ENCODE peak calls at places on chromosome 17, in ten cellular contexts. One of them, this sample, is unnamed.
A peak's percentile ranks its signal among the peaks of the same experiment; 100 is the strongest.

GRCh38 chr17:55063857-55064485 is 95.4 kb downstream of the STXBP4 start:
- DNase-seq in small intestine: peak; percentile 11
- DNase-seq in left cardiac atrium: no peak
- DNase-seq in AG04450: no peak
- DNase-seq in posterior vena cava: no peak
- DNase-seq in NCI-H345: no peak
- DNase-seq in progenitor cell of endocrine pancreas: no peak
- DNase-seq in activated CD8-positive, alpha-beta memory T cell treated with anti-CD3 and anti-CD28 coated beads for 1 hour: no peak
- DNase-seq in activated CD4-positive, alpha-beta T cell treated with anti-CD3 and anti-CD28 coated beads, Interleukin-2, amount 50 U/mL, for 1 hour: no peak
- DNase-seq in NCI-H446 treated with DMSO at 0.1 percent for 48 hours: no peak
- DNase-seq in this sample: no peak

GRCh38 chr17:76893623-76894358 is 25.6 kb downstream of the MGAT5B start:
- DNase-seq in small intestine: no peak
- DNase-seq in activated CD4-positive, alpha-beta T cell treated with anti-CD3 and anti-CD28 coated beads, Interleukin-2, amount 50 U/mL, for 1 hour: no peak
- DNase-seq in NCI-H446 treated with DMSO at 0.1 percent for 48 hours: no peak
- DNase-seq in progenitor cell of endocrine pancreas: no peak
- DNase-seq in left cardiac atrium: no peak
- DNase-seq in activated CD8-positive, alpha-beta memory T cell treated with anti-CD3 and anti-CD28 coated beads for 1 hour: no peak
- DNase-seq in posterior vena cava: no peak
- DNase-seq in NCI-H345: peak; percentile 62
- DNase-seq in AG04450: no peak
- DNase-seq in this sample: no peak

GRCh38 chr17:82587234-82588086 is 60.8 kb downstream of the WDR45B start:
- DNase-seq in small intestine: no peak
- DNase-seq in NCI-H345: no peak
- DNase-seq in activated CD4-positive, alpha-beta T cell treated with anti-CD3 and anti-CD28 coated beads, Interleukin-2, amount 50 U/mL, for 1 hour: no peak
- DNase-seq in AG04450: no peak
- DNase-seq in progenitor cell of endocrine pancreas: no peak
- DNase-seq in activated CD8-positive, alpha-beta memory T cell treated with anti-CD3 and anti-CD28 coated beads for 1 hour: no peak
- DNase-seq in posterior vena cava: no peak
- DNase-seq in NCI-H446 treated with DMSO at 0.1 percent for 48 hours: no peak
- DNase-seq in left cardiac atrium: no peak
- DNase-seq in this sample: no peak

GRCh38 chr17:1010586-1010985 is 13.7 kb downstream of the TIMM22 start:
- DNase-seq in NCI-H345: no peak
- DNase-seq in activated CD4-positive, alpha-beta T cell treated with anti-CD3 and anti-CD28 coated beads, Interleukin-2, amount 50 U/mL, for 1 hour: no peak
- DNase-seq in AG04450: no peak
- DNase-seq in activated CD8-positive, alpha-beta memory T cell treated with anti-CD3 and anti-CD28 coated beads for 1 hour: no peak
- DNase-seq in posterior vena cava: no peak
- DNase-seq in NCI-H446 treated with DMSO at 0.1 percent for 48 hours: no peak
- DNase-seq in left cardiac atrium: no peak
- DNase-seq in progenitor cell of endocrine pancreas: no peak
- DNase-seq in small intestine: no peak
- DNase-seq in this sample: no peak

GRCh38 chr17:64006361-64007088 is 8.4 kb downstream of the PRR29 start:
- DNase-seq in NCI-H446 treated with DMSO at 0.1 percent for 48 hours: no peak
- DNase-seq in activated CD4-positive, alpha-beta T cell treated with anti-CD3 and anti-CD28 coated beads, Interleukin-2, amount 50 U/mL, for 1 hour: no peak
- DNase-seq in left cardiac atrium: peak; percentile 82
- DNase-seq in activated CD8-positive, alpha-beta memory T cell treated with anti-CD3 and anti-CD28 coated beads for 1 hour: no peak
- DNase-seq in small intestine: peak; percentile 35
- DNase-seq in posterior vena cava: peak; percentile 85
- DNase-seq in progenitor cell of endocrine pancreas: no peak
- DNase-seq in NCI-H345: no peak
- DNase-seq in AG04450: no peak
- DNase-seq in this sample: no peak

GRCh38 chr17:39225974-39226683 is 384 bp upstream of the STAC2 start:
- DNase-seq in left cardiac atrium: peak; percentile 82
- DNase-seq in NCI-H345: peak; percentile 81
- DNase-seq in activated CD4-positive, alpha-beta T cell treated with anti-CD3 and anti-CD28 coated beads, Interleukin-2, amount 50 U/mL, for 1 hour: no peak
- DNase-seq in small intestine: no peak
- DNase-seq in NCI-H446 treated with DMSO at 0.1 percent for 48 hours: peak; percentile 36
- DNase-seq in activated CD8-positive, alpha-beta memory T cell treated with anti-CD3 and anti-CD28 coated beads for 1 hour: peak; percentile 49
- DNase-seq in AG04450: no peak
- DNase-seq in posterior vena cava: peak; percentile 90
- DNase-seq in progenitor cell of endocrine pancreas: peak; percentile 53
- DNase-seq in this sample: no peak

GRCh38 chr17:57987582-57988300 is at the start of gene VEZF1:
- DNase-seq in AG04450: no peak
- DNase-seq in posterior vena cava: peak; percentile 94
- DNase-seq in progenitor cell of endocrine pancreas: peak; percentile 69
- DNase-seq in small intestine: peak; percentile 65
- DNase-seq in NCI-H345: peak; percentile 71
- DNase-seq in left cardiac atrium: peak; percentile 88
- DNase-seq in activated CD4-positive, alpha-beta T cell treated with anti-CD3 and anti-CD28 coated beads, Interleukin-2, amount 50 U/mL, for 1 hour: peak; percentile 76
- DNase-seq in activated CD8-positive, alpha-beta memory T cell treated with anti-CD3 and anti-CD28 coated beads for 1 hour: no peak
- DNase-seq in NCI-H446 treated with DMSO at 0.1 percent for 48 hours: no peak
- DNase-seq in this sample: no peak

GRCh38 chr17:6502871-6503509 is 53.4 kb downstream of the PITPNM3 start:
- DNase-seq in left cardiac atrium: no peak
- DNase-seq in small intestine: no peak
- DNase-seq in activated CD4-positive, alpha-beta T cell treated with anti-CD3 and anti-CD28 coated beads, Interleukin-2, amount 50 U/mL, for 1 hour: no peak
- DNase-seq in NCI-H345: no peak
- DNase-seq in AG04450: no peak
- DNase-seq in posterior vena cava: no peak
- DNase-seq in activated CD8-positive, alpha-beta memory T cell treated with anti-CD3 and anti-CD28 coated beads for 1 hour: no peak
- DNase-seq in progenitor cell of endocrine pancreas: no peak
- DNase-seq in NCI-H446 treated with DMSO at 0.1 percent for 48 hours: no peak
- DNase-seq in this sample: no peak

GRCh38 chr17:68356520-68356919 is 65.2 kb downstream of the ARSG start:
- DNase-seq in NCI-H345: no peak
- DNase-seq in left cardiac atrium: no peak
- DNase-seq in progenitor cell of endocrine pancreas: no peak
- DNase-seq in posterior vena cava: no peak
- DNase-seq in activated CD4-positive, alpha-beta T cell treated with anti-CD3 and anti-CD28 coated beads, Interleukin-2, amount 50 U/mL, for 1 hour: peak; percentile 57
- DNase-seq in small intestine: peak; percentile 69
- DNase-seq in AG04450: no peak
- DNase-seq in activated CD8-positive, alpha-beta memory T cell treated with anti-CD3 and anti-CD28 coated beads for 1 hour: no peak
- DNase-seq in NCI-H446 treated with DMSO at 0.1 percent for 48 hours: no peak
- DNase-seq in this sample: no peak

GRCh38 chr17:44451832-44452231 is 51.4 kb downstream of the GPATCH8 start:
- DNase-seq in AG04450: no peak
- DNase-seq in posterior vena cava: no peak
- DNase-seq in activated CD8-positive, alpha-beta memory T cell treated with anti-CD3 and anti-CD28 coated beads for 1 hour: no peak
- DNase-seq in activated CD4-positive, alpha-beta T cell treated with anti-CD3 and anti-CD28 coated beads, Interleukin-2, amount 50 U/mL, for 1 hour: no peak
- DNase-seq in progenitor cell of endocrine pancreas: no peak
- DNase-seq in small intestine: no peak
- DNase-seq in left cardiac atrium: no peak
- DNase-seq in NCI-H345: no peak
- DNase-seq in NCI-H446 treated with DMSO at 0.1 percent for 48 hours: no peak
- DNase-seq in this sample: no peak

GRCh38 chr17:50426814-50427787 is 1.1 kb downstream of the ACSF2 start:
- DNase-seq in AG04450: no peak
- DNase-seq in NCI-H345: no peak
- DNase-seq in activated CD4-positive, alpha-beta T cell treated with anti-CD3 and anti-CD28 coated beads, Interleukin-2, amount 50 U/mL, for 1 hour: peak; percentile 6
- DNase-seq in progenitor cell of endocrine pancreas: no peak
- DNase-seq in small intestine: peak; percentile 68
- DNase-seq in posterior vena cava: no peak
- DNase-seq in left cardiac atrium: peak; percentile 35
- DNase-seq in NCI-H446 treated with DMSO at 0.1 percent for 48 hours: no peak
- DNase-seq in activated CD8-positive, alpha-beta memory T cell treated with anti-CD3 and anti-CD28 coated beads for 1 hour: no peak
- DNase-seq in this sample: no peak

GRCh38 chr17:2871205-2871604 is 75.0 kb downstream of the RAP1GAP2 start:
- DNase-seq in AG04450: no peak
- DNase-seq in activated CD4-positive, alpha-beta T cell treated with anti-CD3 and anti-CD28 coated beads, Interleukin-2, amount 50 U/mL, for 1 hour: no peak
- DNase-seq in posterior vena cava: no peak
- DNase-seq in progenitor cell of endocrine pancreas: no peak
- DNase-seq in NCI-H345: no peak
- DNase-seq in left cardiac atrium: no peak
- DNase-seq in activated CD8-positive, alpha-beta memory T cell treated with anti-CD3 and anti-CD28 coated beads for 1 hour: no peak
- DNase-seq in small intestine: no peak
- DNase-seq in NCI-H446 treated with DMSO at 0.1 percent for 48 hours: no peak
- DNase-seq in this sample: no peak

GRCh38 chr17:12510535-12510934 is 155.2 kb upstream of the MYOCD start:
- DNase-seq in progenitor cell of endocrine pancreas: no peak
- DNase-seq in AG04450: peak; percentile 23
- DNase-seq in left cardiac atrium: no peak
- DNase-seq in activated CD8-positive, alpha-beta memory T cell treated with anti-CD3 and anti-CD28 coated beads for 1 hour: no peak
- DNase-seq in activated CD4-positive, alpha-beta T cell treated with anti-CD3 and anti-CD28 coated beads, Interleukin-2, amount 50 U/mL, for 1 hour: no peak
- DNase-seq in NCI-H446 treated with DMSO at 0.1 percent for 48 hours: no peak
- DNase-seq in posterior vena cava: no peak
- DNase-seq in NCI-H345: no peak
- DNase-seq in small intestine: no peak
- DNase-seq in this sample: no peak

GRCh38 chr17:78619334-78619733 is 42.1 kb upstream of the DNAH17 start:
- DNase-seq in activated CD4-positive, alpha-beta T cell treated with anti-CD3 and anti-CD28 coated beads, Interleukin-2, amount 50 U/mL, for 1 hour: no peak
- DNase-seq in posterior vena cava: no peak
- DNase-seq in left cardiac atrium: no peak
- DNase-seq in NCI-H446 treated with DMSO at 0.1 percent for 48 hours: no peak
- DNase-seq in progenitor cell of endocrine pancreas: no peak
- DNase-seq in activated CD8-positive, alpha-beta memory T cell treated with anti-CD3 and anti-CD28 coated beads for 1 hour: no peak
- DNase-seq in AG04450: no peak
- DNase-seq in small intestine: no peak
- DNase-seq in NCI-H345: no peak
- DNase-seq in this sample: no peak

GRCh38 chr17:36641877-36642845 is 40.8 kb downstream of the MRM1 start:
- DNase-seq in AG04450: no peak
- DNase-seq in NCI-H345: peak; percentile 62
- DNase-seq in left cardiac atrium: no peak
- DNase-seq in posterior vena cava: no peak
- DNase-seq in NCI-H446 treated with DMSO at 0.1 percent for 48 hours: no peak
- DNase-seq in progenitor cell of endocrine pancreas: peak; percentile 25
- DNase-seq in small intestine: peak; percentile 18
- DNase-seq in activated CD4-positive, alpha-beta T cell treated with anti-CD3 and anti-CD28 coated beads, Interleukin-2, amount 50 U/mL, for 1 hour: no peak
- DNase-seq in activated CD8-positive, alpha-beta memory T cell treated with anti-CD3 and anti-CD28 coated beads for 1 hour: no peak
- DNase-seq in this sample: no peak

This sample was measured in SK-N-MC.